ENCODE peak calls at places on chromosomes 12 and 14, in four cellular contexts. One of them, this sample, is unnamed.
A peak's percentile ranks its signal among the peaks of the same experiment; 100 is the strongest.

GRCh38 chr12:79006306-79006705 is 141.7 kb downstream of the SYT1 start:
- DNase-seq in substantia nigra: no peak
- DNase-seq in GM23338: no peak
- DNase-seq in small intestine: no peak
- DNase-seq in this sample: no peak

GRCh38 chr12:76863005-76863670 is 15.7 kb downstream of the CSRP2 start:
- DNase-seq in substantia nigra: no peak
- DNase-seq in GM23338: no peak
- DNase-seq in small intestine: no peak
- DNase-seq in this sample: no peak

GRCh38 chr12:85828576-85828975 is 7.6 kb downstream of the RASSF9 start:
- DNase-seq in substantia nigra: no peak
- DNase-seq in GM23338: no peak
- DNase-seq in small intestine: no peak
- DNase-seq in this sample: no peak

GRCh38 chr12:123397400-123397799 is 13.5 kb downstream of the KMT5A start:
- DNase-seq in substantia nigra: no peak
- DNase-seq in GM23338: no peak
- DNase-seq in small intestine: no peak
- DNase-seq in this sample: no peak

GRCh38 chr12:2169964-2170363 is 117.2 kb downstream of the CACNA1C start:
- DNase-seq in substantia nigra: no peak
- DNase-seq in GM23338: no peak
- DNase-seq in small intestine: no peak
- DNase-seq in this sample: no peak

GRCh38 chr14:62213516-62213915 is 451.3 kb downstream of the SNAPC1 start:
- DNase-seq in substantia nigra: no peak
- DNase-seq in GM23338: no peak
- DNase-seq in small intestine: no peak
- DNase-seq in this sample: no peak

GRCh38 chr12:116697305-116698130 is 40.4 kb downstream of the SPRING1 start:
- DNase-seq in substantia nigra: no peak
- DNase-seq in GM23338: peak; percentile 83
- DNase-seq in small intestine: no peak
- DNase-seq in this sample: no peak

GRCh38 chr12:67943295-67943892 is 45.9 kb upstream of the IFNG-AS1 start:
- DNase-seq in substantia nigra: peak; percentile 40
- DNase-seq in GM23338: peak; percentile 80
- DNase-seq in small intestine: peak; percentile 80
- DNase-seq in this sample: peak; percentile 5

GRCh38 chr12:8648598-8649205 is 13.9 kb downstream of the MFAP5 start:
- DNase-seq in substantia nigra: no peak
- DNase-seq in GM23338: no peak
- DNase-seq in small intestine: peak; percentile 9
- DNase-seq in this sample: no peak

GRCh38 chr12:28568709-28569108 is 378.5 kb downstream of the CCDC91 start:
- DNase-seq in substantia nigra: no peak
- DNase-seq in GM23338: no peak
- DNase-seq in small intestine: no peak
- DNase-seq in this sample: no peak

GRCh38 chr14:88437659-88438058 is 52.2 kb downstream of the SPATA7 start:
- DNase-seq in substantia nigra: no peak
- DNase-seq in GM23338: no peak
- DNase-seq in small intestine: peak; percentile 4
- DNase-seq in this sample: no peak

GRCh38 chr14:71358209-71358931 is 451.1 kb downstream of the PCNX1 start:
- DNase-seq in substantia nigra: no peak
- DNase-seq in GM23338: no peak
- DNase-seq in small intestine: no peak
- DNase-seq in this sample: no peak

GRCh38 chr12:85076688-85077430 is 40.7 kb downstream of the LRRIQ1 start:
- DNase-seq in substantia nigra: no peak
- DNase-seq in GM23338: peak; percentile 85
- DNase-seq in small intestine: peak; percentile 31
- DNase-seq in this sample: no peak

GRCh38 chr12:58804749-58805148 is 115.6 kb downstream of the LRIG3 start:
- DNase-seq in substantia nigra: no peak
- DNase-seq in GM23338: peak; percentile 56
- DNase-seq in small intestine: peak; percentile 3
- DNase-seq in this sample: no peak

GRCh38 chr12:104303538-104304151 is at the start of gene EID3:
- DNase-seq in substantia nigra: peak; percentile 91
- DNase-seq in GM23338: peak; percentile 92
- DNase-seq in small intestine: peak; percentile 83
- DNase-seq in this sample: peak; percentile 82

GRCh38 chr12:104057771-104058197 is 6.5 kb upstream of the HCFC2 start:
- DNase-seq in substantia nigra: no peak
- DNase-seq in GM23338: peak; percentile 76
- DNase-seq in small intestine: peak; percentile 24
- DNase-seq in this sample: no peak

GRCh38 chr12:57055834-57056233 is 5.9 kb upstream of the MYO1A start:
- DNase-seq in substantia nigra: no peak
- DNase-seq in GM23338: no peak
- DNase-seq in small intestine: no peak
- DNase-seq in this sample: no peak

GRCh38 chr12:104434129-104434528 is 22.6 kb upstream of the CHST11 start:
- DNase-seq in substantia nigra: no peak
- DNase-seq in GM23338: no peak
- DNase-seq in small intestine: no peak
- DNase-seq in this sample: no peak

GRCh38 chr14:71621276-71621675 is 311.0 kb upstream of the RGS6 start:
- DNase-seq in substantia nigra: no peak
- DNase-seq in GM23338: no peak
- DNase-seq in small intestine: no peak
- DNase-seq in this sample: no peak

GRCh38 chr14:68703093-68703492 is 89.8 kb downstream of the ZFP36L1 start:
- DNase-seq in substantia nigra: no peak
- DNase-seq in GM23338: no peak
- DNase-seq in small intestine: peak; percentile 16
- DNase-seq in this sample: no peak

GRCh38 chr12:93912086-93912733 is 235.0 kb downstream of the CRADD start:
- DNase-seq in substantia nigra: no peak
- DNase-seq in GM23338: no peak
- DNase-seq in small intestine: peak; percentile 72
- DNase-seq in this sample: no peak

GRCh38 chr12:34347367-34347766 is 325.1 kb downstream of the ALG10 start:
- DNase-seq in substantia nigra: no peak
- DNase-seq in GM23338: peak; percentile 28
- DNase-seq in small intestine: no peak
- DNase-seq in this sample: no peak

GRCh38 chr14:23301969-23302289 is 730 bp downstream of the PPP1R3E start:
- DNase-seq in substantia nigra: no peak
- DNase-seq in GM23338: no peak
- DNase-seq in small intestine: no peak
- DNase-seq in this sample: no peak

GRCh38 chr12:3991798-3992580 is 118.8 kb upstream of the PARP11 start:
- DNase-seq in substantia nigra: no peak
- DNase-seq in GM23338: no peak
- DNase-seq in small intestine: no peak
- DNase-seq in this sample: no peak

GRCh38 chr14:88184956-88185355 is 138.1 kb downstream of the KCNK10 start:
- DNase-seq in substantia nigra: no peak
- DNase-seq in GM23338: no peak
- DNase-seq in small intestine: no peak
- DNase-seq in this sample: no peak

GRCh38 chr14:90572461-90573150 is 175.8 kb downstream of the CALM1 start:
- DNase-seq in substantia nigra: no peak
- DNase-seq in GM23338: no peak
- DNase-seq in small intestine: no peak
- DNase-seq in this sample: no peak

GRCh38 chr12:18723752-18724151 is 14.1 kb downstream of the PLCZ1 start:
- DNase-seq in substantia nigra: no peak
- DNase-seq in GM23338: no peak
- DNase-seq in small intestine: peak; percentile 12
- DNase-seq in this sample: no peak

GRCh38 chr12:83008703-83009102 is 322.0 kb downstream of the TMTC2 start:
- DNase-seq in substantia nigra: no peak
- DNase-seq in GM23338: no peak
- DNase-seq in small intestine: no peak
- DNase-seq in this sample: no peak

GRCh38 chr14:57871487-57872080 is 5.7 kb upstream of the SLC35F4 start:
- DNase-seq in substantia nigra: no peak
- DNase-seq in GM23338: peak; percentile 77
- DNase-seq in small intestine: peak; percentile 6
- DNase-seq in this sample: no peak

GRCh38 chr12:55720894-55721444 is 776 bp downstream of the RDH5 start:
- DNase-seq in substantia nigra: peak; percentile 73
- DNase-seq in GM23338: peak; percentile 71
- DNase-seq in small intestine: peak; percentile 81
- DNase-seq in this sample: peak; percentile 18

GRCh38 chr14:76761198-76761848 is at the start of gene VASH1:
- DNase-seq in substantia nigra: peak; percentile 80
- DNase-seq in GM23338: peak; percentile 77
- DNase-seq in small intestine: peak; percentile 38
- DNase-seq in this sample: peak; percentile 81

GRCh38 chr14:99118046-99118721 is 153.8 kb downstream of the BCL11B start:
- DNase-seq in substantia nigra: no peak
- DNase-seq in GM23338: peak; percentile 84
- DNase-seq in small intestine: no peak
- DNase-seq in this sample: no peak

GRCh38 chr14:80390911-80391310 is 179.6 kb upstream of the DIO2 start:
- DNase-seq in substantia nigra: no peak
- DNase-seq in GM23338: peak; percentile 57
- DNase-seq in small intestine: no peak
- DNase-seq in this sample: no peak

GRCh38 chr14:53539489-53540126 is 386.5 kb upstream of the DDHD1 start:
- DNase-seq in substantia nigra: peak; percentile 78
- DNase-seq in GM23338: peak; percentile 89
- DNase-seq in small intestine: peak; percentile 77
- DNase-seq in this sample: peak; percentile 62

GRCh38 chr12:117356048-117356447 is 5.4 kb downstream of the NOS1 start:
- DNase-seq in substantia nigra: no peak
- DNase-seq in GM23338: no peak
- DNase-seq in small intestine: no peak
- DNase-seq in this sample: no peak

GRCh38 chr14:63204407-63205280 is at the start of gene RHOJ:
- DNase-seq in substantia nigra: peak; percentile 2
- DNase-seq in GM23338: peak; percentile 42
- DNase-seq in small intestine: no peak
- DNase-seq in this sample: no peak

GRCh38 chr12:121576851-121577391 is 3.9 kb downstream of the KDM2B start:
- DNase-seq in substantia nigra: peak; percentile 12
- DNase-seq in GM23338: peak; percentile 92
- DNase-seq in small intestine: no peak
- DNase-seq in this sample: no peak

GRCh38 chr12:121579190-121579791 is 1.5 kb downstream of the KDM2B start:
- DNase-seq in substantia nigra: peak; percentile 48
- DNase-seq in GM23338: peak; percentile 73
- DNase-seq in small intestine: no peak
- DNase-seq in this sample: peak; percentile 15

GRCh38 chr12:121575952-121576615 is 4.7 kb downstream of the KDM2B start:
- DNase-seq in substantia nigra: no peak
- DNase-seq in GM23338: no peak
- DNase-seq in small intestine: no peak
- DNase-seq in this sample: no peak

GRCh38 chr12:121578230-121579189 is 2.3 kb downstream of the KDM2B start:
- DNase-seq in substantia nigra: peak; percentile 46
- DNase-seq in GM23338: peak; percentile 69
- DNase-seq in small intestine: no peak
- DNase-seq in this sample: no peak

GRCh38 chr12:121577443-121578180 is 3.2 kb downstream of the KDM2B start:
- DNase-seq in substantia nigra: no peak
- DNase-seq in GM23338: peak; percentile 69
- DNase-seq in small intestine: no peak
- DNase-seq in this sample: no peak
- H3K27ac ChIP-seq in substantia nigra: peak overlapping the region; percentile 42
- H3K27ac ChIP-seq in GM23338: peak overlapping the region; percentile 100
- H3K27ac ChIP-seq in small intestine: no peak overlapping the region
- H3K27ac ChIP-seq in this sample: peak overlapping the region; percentile 67

GRCh38 chr14:37091651-37092050 is 80.8 kb downstream of the SLC25A21 start:
- DNase-seq in substantia nigra: no peak
- DNase-seq in GM23338: no peak
- DNase-seq in small intestine: no peak
- DNase-seq in this sample: no peak

GRCh38 chr14:37088356-37088755 is 84.0 kb downstream of the SLC25A21 start:
- DNase-seq in substantia nigra: no peak
- DNase-seq in GM23338: no peak
- DNase-seq in small intestine: no peak
- DNase-seq in this sample: no peak

GRCh38 chr14:37089410-37089809 is 83.0 kb downstream of the SLC25A21 start:
- DNase-seq in substantia nigra: no peak
- DNase-seq in GM23338: peak; percentile 56
- DNase-seq in small intestine: no peak
- DNase-seq in this sample: no peak

GRCh38 chr14:37088816-37089215 is 83.6 kb downstream of the SLC25A21 start:
- DNase-seq in substantia nigra: no peak
- DNase-seq in GM23338: no peak
- DNase-seq in small intestine: no peak
- DNase-seq in this sample: no peak

GRCh38 chr14:37090026-37090425 is 82.4 kb downstream of the SLC25A21 start:
- DNase-seq in substantia nigra: no peak
- DNase-seq in GM23338: peak; percentile 2
- DNase-seq in small intestine: no peak
- DNase-seq in this sample: no peak
- H3K27ac ChIP-seq in substantia nigra: no peak overlapping the region
- H3K27ac ChIP-seq in GM23338: no peak overlapping the region
- H3K27ac ChIP-seq in small intestine: no peak overlapping the region
- H3K27ac ChIP-seq in this sample: no peak overlapping the region

GRCh38 chr12:5498806-5499205 is 66.9 kb downstream of the NTF3 start:
- DNase-seq in substantia nigra: no peak
- DNase-seq in GM23338: no peak
- DNase-seq in small intestine: no peak
- DNase-seq in this sample: no peak
- H3K27ac ChIP-seq in substantia nigra: no peak overlapping the region
- H3K27ac ChIP-seq in GM23338: no peak overlapping the region
- H3K27ac ChIP-seq in small intestine: peak overlapping the region; percentile 72
- H3K27ac ChIP-seq in this sample: no peak overlapping the region

GRCh38 chr12:130813949-130814348 is 25.1 kb downstream of the STX2 start:
- DNase-seq in substantia nigra: no peak
- DNase-seq in GM23338: no peak
- DNase-seq in small intestine: no peak
- DNase-seq in this sample: no peak
- H3K27ac ChIP-seq in substantia nigra: no peak overlapping the region
- H3K27ac ChIP-seq in GM23338: peak overlapping the region; percentile 72
- H3K27ac ChIP-seq in small intestine: no peak overlapping the region
- H3K27ac ChIP-seq in this sample: no peak overlapping the region

DNA sequence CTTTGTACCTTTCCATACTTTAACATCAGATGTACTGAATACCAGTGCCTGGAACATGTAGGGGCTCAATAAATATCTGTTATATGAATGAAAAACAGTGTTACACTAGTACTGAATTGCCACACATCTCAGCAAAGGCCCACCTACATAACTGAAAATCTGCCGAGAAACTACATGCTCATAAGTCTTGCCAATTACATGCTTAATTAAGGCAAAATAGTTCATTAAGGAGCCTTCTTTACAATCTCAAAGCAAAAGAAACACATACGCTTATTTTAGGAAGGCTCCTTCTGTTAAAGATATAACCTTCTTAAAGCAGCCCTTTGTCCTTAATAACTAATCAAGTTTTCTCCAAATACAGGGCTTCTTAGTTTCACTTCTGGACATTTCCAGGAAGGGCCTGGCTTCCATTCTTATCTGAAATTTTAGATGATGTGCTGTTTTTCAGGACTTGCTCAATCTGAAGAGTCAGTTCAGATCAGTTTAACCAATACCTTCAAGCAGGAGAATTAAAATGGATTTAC is 11.5 kb downstream of the LIMA1 start:
- DNase-seq in substantia nigra: no peak
- DNase-seq in GM23338: no peak
- DNase-seq in small intestine: no peak
- DNase-seq in this sample: no peak
- H3K27ac ChIP-seq in substantia nigra: no peak overlapping the region
- H3K27ac ChIP-seq in GM23338: no peak overlapping the region
- H3K27ac ChIP-seq in small intestine: peak overlapping the region; percentile 62
- H3K27ac ChIP-seq in this sample: no peak overlapping the region

This sample was measured in caudate nucleus.